ENCODE peak calls at places on chromosomes 3 and 15, in ten cellular contexts. One of them, this sample, is unnamed.

GRCh38 chr3:13706451-13706850 is 157.5 kb downstream of the FBLN2 start:
- DNase-seq in NCI-H1436: no peak
- DNase-seq in posterior cingulate gyrus: peak; percentile 55
- DNase-seq in activated T-cell treated with anti-CD3 and anti-CD28 coated beads, Interleukin-2, amount 50 U/mL, for 4 hours: no peak
- DNase-seq in C1 segment of cervical spinal cord: no peak
- DNase-seq in mesenchymal stem cell: no peak
- DNase-seq in HFFc6: no peak
- DNase-seq in A549: no peak
- DNase-seq in GM19239: no peak
- DNase-seq in anterior cingulate cortex: no peak
- DNase-seq in this sample: no peak

GRCh38 chr15:92715753-92716152 is 60.2 kb upstream of the FAM174B start:
- DNase-seq in A549: no peak
- DNase-seq in C1 segment of cervical spinal cord: no peak
- DNase-seq in anterior cingulate cortex: no peak
- DNase-seq in mesenchymal stem cell: no peak
- DNase-seq in NCI-H1436: no peak
- DNase-seq in HFFc6: no peak
- DNase-seq in GM19239: no peak
- DNase-seq in activated T-cell treated with anti-CD3 and anti-CD28 coated beads, Interleukin-2, amount 50 U/mL, for 4 hours: no peak
- DNase-seq in posterior cingulate gyrus: no peak
- DNase-seq in this sample: no peak

GRCh38 chr15:98717942-98718341 is 69.6 kb downstream of the IGF1R start:
- DNase-seq in activated T-cell treated with anti-CD3 and anti-CD28 coated beads, Interleukin-2, amount 50 U/mL, for 4 hours: no peak
- DNase-seq in A549: no peak
- DNase-seq in posterior cingulate gyrus: no peak
- DNase-seq in anterior cingulate cortex: no peak
- DNase-seq in GM19239: no peak
- DNase-seq in C1 segment of cervical spinal cord: no peak
- DNase-seq in HFFc6: no peak
- DNase-seq in NCI-H1436: no peak
- DNase-seq in mesenchymal stem cell: no peak
- DNase-seq in this sample: no peak

GRCh38 chr3:175605851-175606250 is 746.7 kb downstream of the NAALADL2 start:
- DNase-seq in NCI-H1436: no peak
- DNase-seq in posterior cingulate gyrus: no peak
- DNase-seq in GM19239: no peak
- DNase-seq in C1 segment of cervical spinal cord: no peak
- DNase-seq in mesenchymal stem cell: peak; percentile 35
- DNase-seq in HFFc6: no peak
- DNase-seq in activated T-cell treated with anti-CD3 and anti-CD28 coated beads, Interleukin-2, amount 50 U/mL, for 4 hours: no peak
- DNase-seq in A549: no peak
- DNase-seq in anterior cingulate cortex: no peak
- DNase-seq in this sample: no peak

GRCh38 chr3:10926831-10927521 is 65.6 kb upstream of the SLC6A1 start:
- DNase-seq in anterior cingulate cortex: no peak
- DNase-seq in activated T-cell treated with anti-CD3 and anti-CD28 coated beads, Interleukin-2, amount 50 U/mL, for 4 hours: no peak
- DNase-seq in GM19239: no peak
- DNase-seq in NCI-H1436: no peak
- DNase-seq in HFFc6: no peak
- DNase-seq in A549: no peak
- DNase-seq in C1 segment of cervical spinal cord: no peak
- DNase-seq in posterior cingulate gyrus: no peak
- DNase-seq in mesenchymal stem cell: no peak
- DNase-seq in this sample: no peak

GRCh38 chr15:77689821-77690220 is 57.1 kb upstream of the LINGO1 start:
- DNase-seq in mesenchymal stem cell: no peak
- DNase-seq in activated T-cell treated with anti-CD3 and anti-CD28 coated beads, Interleukin-2, amount 50 U/mL, for 4 hours: no peak
- DNase-seq in NCI-H1436: no peak
- DNase-seq in GM19239: no peak
- DNase-seq in HFFc6: no peak
- DNase-seq in anterior cingulate cortex: no peak
- DNase-seq in posterior cingulate gyrus: no peak
- DNase-seq in C1 segment of cervical spinal cord: no peak
- DNase-seq in A549: no peak
- DNase-seq in this sample: no peak

GRCh38 chr3:58657571-58658141 is 8.9 kb downstream of the FAM3D start:
- DNase-seq in mesenchymal stem cell: no peak
- DNase-seq in activated T-cell treated with anti-CD3 and anti-CD28 coated beads, Interleukin-2, amount 50 U/mL, for 4 hours: no peak
- DNase-seq in A549: no peak
- DNase-seq in HFFc6: no peak
- DNase-seq in anterior cingulate cortex: no peak
- DNase-seq in C1 segment of cervical spinal cord: no peak
- DNase-seq in posterior cingulate gyrus: no peak
- DNase-seq in NCI-H1436: no peak
- DNase-seq in GM19239: no peak
- DNase-seq in this sample: no peak

GRCh38 chr3:54527953-54528352 is 399.9 kb downstream of the LRTM1 start:
- DNase-seq in C1 segment of cervical spinal cord: no peak
- DNase-seq in mesenchymal stem cell: no peak
- DNase-seq in NCI-H1436: no peak
- DNase-seq in posterior cingulate gyrus: no peak
- DNase-seq in activated T-cell treated with anti-CD3 and anti-CD28 coated beads, Interleukin-2, amount 50 U/mL, for 4 hours: no peak
- DNase-seq in HFFc6: no peak
- DNase-seq in A549: no peak
- DNase-seq in GM19239: no peak
- DNase-seq in anterior cingulate cortex: no peak
- DNase-seq in this sample: peak; percentile 59

GRCh38 chr3:55675478-55675877 is 188.4 kb upstream of the WNT5A start:
- DNase-seq in NCI-H1436: no peak
- DNase-seq in activated T-cell treated with anti-CD3 and anti-CD28 coated beads, Interleukin-2, amount 50 U/mL, for 4 hours: no peak
- DNase-seq in HFFc6: no peak
- DNase-seq in anterior cingulate cortex: no peak
- DNase-seq in A549: no peak
- DNase-seq in C1 segment of cervical spinal cord: no peak
- DNase-seq in mesenchymal stem cell: no peak
- DNase-seq in posterior cingulate gyrus: no peak
- DNase-seq in GM19239: peak; percentile 49
- DNase-seq in this sample: no peak

GRCh38 chr15:74265046-74265639 is 29.0 kb downstream of the CCDC33 start:
- DNase-seq in mesenchymal stem cell: peak; percentile 44
- DNase-seq in HFFc6: no peak
- DNase-seq in anterior cingulate cortex: no peak
- DNase-seq in posterior cingulate gyrus: no peak
- DNase-seq in activated T-cell treated with anti-CD3 and anti-CD28 coated beads, Interleukin-2, amount 50 U/mL, for 4 hours: no peak
- DNase-seq in C1 segment of cervical spinal cord: no peak
- DNase-seq in GM19239: no peak
- DNase-seq in NCI-H1436: no peak
- DNase-seq in A549: no peak
- DNase-seq in this sample: peak; percentile 5

GRCh38 chr15:96746621-96747155 is 416.2 kb downstream of the NR2F2 start:
- DNase-seq in A549: no peak
- DNase-seq in C1 segment of cervical spinal cord: no peak
- DNase-seq in NCI-H1436: no peak
- DNase-seq in GM19239: no peak
- DNase-seq in HFFc6: no peak
- DNase-seq in anterior cingulate cortex: no peak
- DNase-seq in posterior cingulate gyrus: no peak
- DNase-seq in mesenchymal stem cell: no peak
- DNase-seq in activated T-cell treated with anti-CD3 and anti-CD28 coated beads, Interleukin-2, amount 50 U/mL, for 4 hours: no peak
- DNase-seq in this sample: no peak

GRCh38 chr15:78950343-78950742 is 5.5 kb upstream of the CTSH start:
- DNase-seq in anterior cingulate cortex: no peak
- DNase-seq in HFFc6: no peak
- DNase-seq in C1 segment of cervical spinal cord: no peak
- DNase-seq in A549: no peak
- DNase-seq in NCI-H1436: no peak
- DNase-seq in posterior cingulate gyrus: no peak
- DNase-seq in GM19239: no peak
- DNase-seq in mesenchymal stem cell: no peak
- DNase-seq in activated T-cell treated with anti-CD3 and anti-CD28 coated beads, Interleukin-2, amount 50 U/mL, for 4 hours: no peak
- DNase-seq in this sample: no peak

GRCh38 chr3:73685061-73685460 is 60.3 kb upstream of the PDZRN3 start:
- DNase-seq in A549: no peak
- DNase-seq in activated T-cell treated with anti-CD3 and anti-CD28 coated beads, Interleukin-2, amount 50 U/mL, for 4 hours: no peak
- DNase-seq in NCI-H1436: peak; percentile 77
- DNase-seq in HFFc6: no peak
- DNase-seq in GM19239: no peak
- DNase-seq in mesenchymal stem cell: no peak
- DNase-seq in posterior cingulate gyrus: no peak
- DNase-seq in C1 segment of cervical spinal cord: no peak
- DNase-seq in anterior cingulate cortex: no peak
- DNase-seq in this sample: no peak

GRCh38 chr15:89823836-89824606 is 9.4 kb upstream of the ANPEP start:
- DNase-seq in activated T-cell treated with anti-CD3 and anti-CD28 coated beads, Interleukin-2, amount 50 U/mL, for 4 hours: no peak
- DNase-seq in posterior cingulate gyrus: no peak
- DNase-seq in NCI-H1436: no peak
- DNase-seq in HFFc6: no peak
- DNase-seq in anterior cingulate cortex: no peak
- DNase-seq in C1 segment of cervical spinal cord: no peak
- DNase-seq in mesenchymal stem cell: no peak
- DNase-seq in GM19239: no peak
- DNase-seq in A549: no peak
- DNase-seq in this sample: no peak

GRCh38 chr15:70995383-70995965 is 102.8 kb downstream of the LRRC49 start:
- DNase-seq in NCI-H1436: no peak
- DNase-seq in A549: no peak
- DNase-seq in HFFc6: no peak
- DNase-seq in posterior cingulate gyrus: no peak
- DNase-seq in C1 segment of cervical spinal cord: no peak
- DNase-seq in GM19239: no peak
- DNase-seq in mesenchymal stem cell: no peak
- DNase-seq in activated T-cell treated with anti-CD3 and anti-CD28 coated beads, Interleukin-2, amount 50 U/mL, for 4 hours: no peak
- DNase-seq in anterior cingulate cortex: no peak
- DNase-seq in this sample: no peak

GRCh38 chr3:176840604-176841287 is 356.5 kb downstream of the TBL1XR1 start:
- DNase-seq in NCI-H1436: no peak
- DNase-seq in anterior cingulate cortex: no peak
- DNase-seq in activated T-cell treated with anti-CD3 and anti-CD28 coated beads, Interleukin-2, amount 50 U/mL, for 4 hours: no peak
- DNase-seq in A549: no peak
- DNase-seq in HFFc6: no peak
- DNase-seq in posterior cingulate gyrus: no peak
- DNase-seq in mesenchymal stem cell: no peak
- DNase-seq in GM19239: no peak
- DNase-seq in C1 segment of cervical spinal cord: no peak
- DNase-seq in this sample: no peak

GRCh38 chr3:110965976-110966375 is 105.6 kb upstream of the NECTIN3 start:
- DNase-seq in anterior cingulate cortex: no peak
- DNase-seq in mesenchymal stem cell: no peak
- DNase-seq in C1 segment of cervical spinal cord: no peak
- DNase-seq in activated T-cell treated with anti-CD3 and anti-CD28 coated beads, Interleukin-2, amount 50 U/mL, for 4 hours: no peak
- DNase-seq in A549: no peak
- DNase-seq in GM19239: no peak
- DNase-seq in posterior cingulate gyrus: no peak
- DNase-seq in NCI-H1436: no peak
- DNase-seq in HFFc6: no peak
- DNase-seq in this sample: no peak

GRCh38 chr15:90588427-90588826 is 58.7 kb downstream of the CRTC3 start:
- DNase-seq in mesenchymal stem cell: peak; percentile 13
- DNase-seq in anterior cingulate cortex: peak; percentile 23
- DNase-seq in posterior cingulate gyrus: peak; percentile 85
- DNase-seq in activated T-cell treated with anti-CD3 and anti-CD28 coated beads, Interleukin-2, amount 50 U/mL, for 4 hours: no peak
- DNase-seq in C1 segment of cervical spinal cord: no peak
- DNase-seq in HFFc6: no peak
- DNase-seq in A549: no peak
- DNase-seq in NCI-H1436: no peak
- DNase-seq in GM19239: no peak
- DNase-seq in this sample: peak; percentile 69

GRCh38 chr3:32781211-32781968 is 36.4 kb upstream of the TRIM71 start:
- DNase-seq in mesenchymal stem cell: peak; percentile 81
- DNase-seq in posterior cingulate gyrus: peak; percentile 95
- DNase-seq in HFFc6: peak; percentile 53
- DNase-seq in activated T-cell treated with anti-CD3 and anti-CD28 coated beads, Interleukin-2, amount 50 U/mL, for 4 hours: peak; percentile 49
- DNase-seq in GM19239: peak; percentile 80
- DNase-seq in NCI-H1436: peak; percentile 32
- DNase-seq in anterior cingulate cortex: peak; percentile 31
- DNase-seq in A549: peak; percentile 73
- DNase-seq in C1 segment of cervical spinal cord: peak; percentile 67
- DNase-seq in this sample: peak; percentile 77

GRCh38 chr3:151379083-151379734 is 5.3 kb downstream of the P2RY12 start:
- DNase-seq in posterior cingulate gyrus: no peak
- DNase-seq in NCI-H1436: no peak
- DNase-seq in GM19239: no peak
- DNase-seq in anterior cingulate cortex: no peak
- DNase-seq in activated T-cell treated with anti-CD3 and anti-CD28 coated beads, Interleukin-2, amount 50 U/mL, for 4 hours: no peak
- DNase-seq in HFFc6: no peak
- DNase-seq in C1 segment of cervical spinal cord: peak; percentile 30
- DNase-seq in A549: peak; percentile 15
- DNase-seq in mesenchymal stem cell: peak; percentile 28
- DNase-seq in this sample: peak; percentile 37

GRCh38 chr15:60795471-60795870 is 316.5 kb upstream of the ICE2 start:
- DNase-seq in C1 segment of cervical spinal cord: no peak
- DNase-seq in posterior cingulate gyrus: no peak
- DNase-seq in GM19239: no peak
- DNase-seq in activated T-cell treated with anti-CD3 and anti-CD28 coated beads, Interleukin-2, amount 50 U/mL, for 4 hours: no peak
- DNase-seq in mesenchymal stem cell: no peak
- DNase-seq in A549: no peak
- DNase-seq in NCI-H1436: no peak
- DNase-seq in anterior cingulate cortex: no peak
- DNase-seq in HFFc6: no peak
- DNase-seq in this sample: no peak

GRCh38 chr15:55740981-55741591 is 1.9 kb downstream of the PRTG start:
- DNase-seq in GM19239: no peak
- DNase-seq in HFFc6: no peak
- DNase-seq in anterior cingulate cortex: no peak
- DNase-seq in mesenchymal stem cell: peak; percentile 51
- DNase-seq in activated T-cell treated with anti-CD3 and anti-CD28 coated beads, Interleukin-2, amount 50 U/mL, for 4 hours: no peak
- DNase-seq in posterior cingulate gyrus: no peak
- DNase-seq in A549: no peak
- DNase-seq in NCI-H1436: no peak
- DNase-seq in C1 segment of cervical spinal cord: no peak
- DNase-seq in this sample: no peak

GRCh38 chr3:132256984-132257383 is 60.2 kb upstream of the ACP3 start:
- DNase-seq in posterior cingulate gyrus: no peak
- DNase-seq in C1 segment of cervical spinal cord: peak; percentile 21
- DNase-seq in NCI-H1436: peak; percentile 29
- DNase-seq in activated T-cell treated with anti-CD3 and anti-CD28 coated beads, Interleukin-2, amount 50 U/mL, for 4 hours: no peak
- DNase-seq in A549: no peak
- DNase-seq in HFFc6: no peak
- DNase-seq in GM19239: no peak
- DNase-seq in mesenchymal stem cell: peak; percentile 70
- DNase-seq in anterior cingulate cortex: peak; percentile 4
- DNase-seq in this sample: peak; percentile 21

GRCh38 chr3:191901746-191902145 is 440.8 kb downstream of the PYDC2 start:
- DNase-seq in GM19239: no peak
- DNase-seq in C1 segment of cervical spinal cord: no peak
- DNase-seq in A549: no peak
- DNase-seq in mesenchymal stem cell: no peak
- DNase-seq in NCI-H1436: no peak
- DNase-seq in anterior cingulate cortex: no peak
- DNase-seq in posterior cingulate gyrus: no peak
- DNase-seq in HFFc6: no peak
- DNase-seq in activated T-cell treated with anti-CD3 and anti-CD28 coated beads, Interleukin-2, amount 50 U/mL, for 4 hours: no peak
- DNase-seq in this sample: peak; percentile 64

GRCh38 chr3:151283907-151284461 is 5.6 kb upstream of the P2RY14 start:
- DNase-seq in mesenchymal stem cell: peak; percentile 82
- DNase-seq in posterior cingulate gyrus: no peak
- DNase-seq in NCI-H1436: no peak
- DNase-seq in anterior cingulate cortex: no peak
- DNase-seq in activated T-cell treated with anti-CD3 and anti-CD28 coated beads, Interleukin-2, amount 50 U/mL, for 4 hours: no peak
- DNase-seq in GM19239: no peak
- DNase-seq in HFFc6: no peak
- DNase-seq in C1 segment of cervical spinal cord: no peak
- DNase-seq in A549: no peak
- DNase-seq in this sample: peak; percentile 60

GRCh38 chr3:49683162-49683561 is 6.1 kb downstream of the MST1 start:
- DNase-seq in NCI-H1436: no peak
- DNase-seq in mesenchymal stem cell: no peak
- DNase-seq in activated T-cell treated with anti-CD3 and anti-CD28 coated beads, Interleukin-2, amount 50 U/mL, for 4 hours: no peak
- DNase-seq in HFFc6: no peak
- DNase-seq in posterior cingulate gyrus: peak; percentile 84
- DNase-seq in A549: no peak
- DNase-seq in anterior cingulate cortex: no peak
- DNase-seq in C1 segment of cervical spinal cord: no peak
- DNase-seq in GM19239: no peak
- DNase-seq in this sample: no peak

GRCh38 chr3:46946856-46947544 is 29.5 kb downstream of the CCDC12 start:
- DNase-seq in mesenchymal stem cell: peak; percentile 83
- DNase-seq in GM19239: no peak
- DNase-seq in HFFc6: peak; percentile 72
- DNase-seq in posterior cingulate gyrus: no peak
- DNase-seq in activated T-cell treated with anti-CD3 and anti-CD28 coated beads, Interleukin-2, amount 50 U/mL, for 4 hours: peak; percentile 57
- DNase-seq in C1 segment of cervical spinal cord: no peak
- DNase-seq in A549: peak; percentile 34
- DNase-seq in anterior cingulate cortex: no peak
- DNase-seq in NCI-H1436: no peak
- DNase-seq in this sample: peak; percentile 87

GRCh38 chr3:146325170-146325569 is 74.3 kb upstream of the PLSCR4 start:
- DNase-seq in GM19239: no peak
- DNase-seq in posterior cingulate gyrus: no peak
- DNase-seq in activated T-cell treated with anti-CD3 and anti-CD28 coated beads, Interleukin-2, amount 50 U/mL, for 4 hours: no peak
- DNase-seq in A549: no peak
- DNase-seq in C1 segment of cervical spinal cord: no peak
- DNase-seq in anterior cingulate cortex: no peak
- DNase-seq in NCI-H1436: no peak
- DNase-seq in HFFc6: no peak
- DNase-seq in mesenchymal stem cell: no peak
- DNase-seq in this sample: no peak